ENCODE peak calls at places on chromosomes 12 and 14, in five cellular contexts. One of them, this sample, is unnamed.

GRCh38 chr14:22448035-22448904 is 140.8 kb downstream of the DAD1 start:
- DNase-seq in endothelial cell of umbilical vein: no peak
- DNase-seq in sigmoid colon: no peak
- DNase-seq in prostate gland: no peak
- DNase-seq in breast epithelium: no peak
- DNase-seq in this sample: no peak

GRCh38 chr12:85663631-85664030 is 172.6 kb downstream of the RASSF9 start:
- DNase-seq in endothelial cell of umbilical vein: no peak
- DNase-seq in sigmoid colon: no peak
- DNase-seq in prostate gland: no peak
- DNase-seq in breast epithelium: no peak
- DNase-seq in this sample: no peak

GRCh38 chr12:4609071-4609470 is 39.8 kb downstream of the AKAP3 start:
- DNase-seq in endothelial cell of umbilical vein: no peak
- DNase-seq in sigmoid colon: no peak
- DNase-seq in prostate gland: no peak
- DNase-seq in breast epithelium: no peak
- DNase-seq in this sample: no peak

GRCh38 chr14:72788255-72788654 is 105.6 kb downstream of the DPF3 start:
- DNase-seq in endothelial cell of umbilical vein: no peak
- DNase-seq in sigmoid colon: no peak
- DNase-seq in prostate gland: no peak
- DNase-seq in breast epithelium: no peak
- DNase-seq in this sample: no peak

GRCh38 chr12:50618864-50619609 is 114.3 kb downstream of the DIP2B start:
- DNase-seq in endothelial cell of umbilical vein: no peak
- DNase-seq in sigmoid colon: no peak
- DNase-seq in prostate gland: no peak
- DNase-seq in breast epithelium: no peak
- DNase-seq in this sample: no peak

GRCh38 chr12:21155517-21156351 is 24.7 kb downstream of the SLCO1B1 start:
- DNase-seq in endothelial cell of umbilical vein: no peak
- DNase-seq in sigmoid colon: no peak
- DNase-seq in prostate gland: no peak
- DNase-seq in breast epithelium: no peak
- DNase-seq in this sample: no peak

GRCh38 chr12:50322196-50322595 is 38.9 kb upstream of the LIMA1 start:
- DNase-seq in endothelial cell of umbilical vein: no peak
- DNase-seq in sigmoid colon: no peak
- DNase-seq in prostate gland: no peak
- DNase-seq in breast epithelium: no peak
- DNase-seq in this sample: no peak

GRCh38 chr14:53032838-53033390 is 82.1 kb upstream of the FERMT2 start:
- DNase-seq in endothelial cell of umbilical vein: no peak
- DNase-seq in sigmoid colon: no peak
- DNase-seq in prostate gland: no peak
- DNase-seq in breast epithelium: no peak
- DNase-seq in this sample: no peak

GRCh38 chr12:98743362-98743953 is 98.4 kb downstream of the APAF1 start:
- DNase-seq in endothelial cell of umbilical vein: peak; percentile 42
- DNase-seq in sigmoid colon: no peak
- DNase-seq in prostate gland: no peak
- DNase-seq in breast epithelium: no peak
- DNase-seq in this sample: no peak

GRCh38 chr14:28297559-28297958 is 469.0 kb upstream of the FOXG1 start:
- DNase-seq in endothelial cell of umbilical vein: no peak
- DNase-seq in sigmoid colon: no peak
- DNase-seq in prostate gland: no peak
- DNase-seq in breast epithelium: no peak
- DNase-seq in this sample: no peak

GRCh38 chr12:4579305-4580097 is 17.5 kb downstream of the DYRK4 start:
- DNase-seq in endothelial cell of umbilical vein: peak; percentile 26
- DNase-seq in sigmoid colon: no peak
- DNase-seq in prostate gland: no peak
- DNase-seq in breast epithelium: no peak
- DNase-seq in this sample: no peak

GRCh38 chr12:31491819-31492598 is 98.9 kb downstream of the DENND5B start:
- DNase-seq in endothelial cell of umbilical vein: peak; percentile 94
- DNase-seq in sigmoid colon: no peak
- DNase-seq in prostate gland: peak; percentile 20
- DNase-seq in breast epithelium: peak; percentile 39
- DNase-seq in this sample: no peak

GRCh38 chr14:34324363-34324795 is 137.7 kb downstream of the SPTSSA start:
- DNase-seq in endothelial cell of umbilical vein: peak; percentile 37
- DNase-seq in sigmoid colon: no peak
- DNase-seq in prostate gland: peak; percentile 55
- DNase-seq in breast epithelium: no peak
- DNase-seq in this sample: no peak

GRCh38 chr12:95789126-95790024 is 1.2 kb downstream of the NTN4 start:
- DNase-seq in endothelial cell of umbilical vein: no peak
- DNase-seq in sigmoid colon: no peak
- DNase-seq in prostate gland: peak; percentile 13
- DNase-seq in breast epithelium: peak; percentile 43
- DNase-seq in this sample: peak; percentile 51

GRCh38 chr12:95787274-95787814 is 3.2 kb downstream of the NTN4 start:
- DNase-seq in endothelial cell of umbilical vein: no peak
- DNase-seq in sigmoid colon: no peak
- DNase-seq in prostate gland: no peak
- DNase-seq in breast epithelium: no peak
- DNase-seq in this sample: no peak

GRCh38 chr12:95790025-95790911 is at the start of gene NTN4:
- DNase-seq in endothelial cell of umbilical vein: peak; percentile 67
- DNase-seq in sigmoid colon: peak; percentile 65
- DNase-seq in prostate gland: peak; percentile 52
- DNase-seq in breast epithelium: peak; percentile 52
- DNase-seq in this sample: peak; percentile 69

GRCh38 chr12:95790912-95791849 is 617 bp upstream of the NTN4 start:
- DNase-seq in endothelial cell of umbilical vein: peak; percentile 46
- DNase-seq in sigmoid colon: peak; percentile 62
- DNase-seq in prostate gland: peak; percentile 32
- DNase-seq in breast epithelium: peak; percentile 46
- DNase-seq in this sample: no peak

GRCh38 chr12:95788637-95789036 is 1.9 kb downstream of the NTN4 start:
- DNase-seq in endothelial cell of umbilical vein: peak; percentile 77
- DNase-seq in sigmoid colon: no peak
- DNase-seq in prostate gland: no peak
- DNase-seq in breast epithelium: no peak
- DNase-seq in this sample: no peak
- H3K4me3 ChIP-seq in endothelial cell of umbilical vein: peak overlapping the region; percentile 89
- H3K4me3 ChIP-seq in sigmoid colon: peak overlapping the region; percentile 72
- H3K4me3 ChIP-seq in prostate gland: peak overlapping the region; percentile 62
- H3K4me3 ChIP-seq in breast epithelium: peak overlapping the region; percentile 89
- H3K4me3 ChIP-seq in this sample: peak overlapping the region; percentile 84

DNA sequence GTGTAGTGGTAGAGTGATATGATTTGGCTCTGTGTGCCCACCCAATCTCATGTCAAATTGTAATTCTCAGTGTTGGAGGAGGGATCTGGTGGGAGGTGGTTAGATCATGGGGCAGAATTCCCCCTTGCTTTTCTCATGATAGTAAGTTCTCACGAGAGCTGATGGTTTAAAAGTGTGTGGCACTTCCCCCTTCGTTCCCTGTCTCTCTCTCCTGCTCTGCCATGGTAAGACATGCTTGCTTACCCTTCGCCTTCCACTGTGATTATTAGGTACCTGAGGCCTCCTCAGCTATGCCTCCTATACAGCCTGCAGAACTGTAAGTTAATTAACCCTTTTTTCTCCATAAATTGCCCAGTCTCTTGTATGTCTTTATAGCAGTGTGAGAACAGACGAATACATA is 115.7 kb upstream of the FUT8 start:
- DNase-seq in endothelial cell of umbilical vein: no peak
- DNase-seq in sigmoid colon: no peak
- DNase-seq in prostate gland: no peak
- DNase-seq in breast epithelium: no peak
- DNase-seq in this sample: peak; percentile 14
- TF ChIP-seq POLR2AphosphoS5 in endothelial cell of umbilical vein: no peak
- TF ChIP-seq POLR2AphosphoS5 in sigmoid colon: no peak
- TF ChIP-seq POLR2AphosphoS5 in prostate gland: no peak
- TF ChIP-seq POLR2AphosphoS5 in breast epithelium: no peak
- TF ChIP-seq POLR2AphosphoS5 in this sample: no peak

DNA sequence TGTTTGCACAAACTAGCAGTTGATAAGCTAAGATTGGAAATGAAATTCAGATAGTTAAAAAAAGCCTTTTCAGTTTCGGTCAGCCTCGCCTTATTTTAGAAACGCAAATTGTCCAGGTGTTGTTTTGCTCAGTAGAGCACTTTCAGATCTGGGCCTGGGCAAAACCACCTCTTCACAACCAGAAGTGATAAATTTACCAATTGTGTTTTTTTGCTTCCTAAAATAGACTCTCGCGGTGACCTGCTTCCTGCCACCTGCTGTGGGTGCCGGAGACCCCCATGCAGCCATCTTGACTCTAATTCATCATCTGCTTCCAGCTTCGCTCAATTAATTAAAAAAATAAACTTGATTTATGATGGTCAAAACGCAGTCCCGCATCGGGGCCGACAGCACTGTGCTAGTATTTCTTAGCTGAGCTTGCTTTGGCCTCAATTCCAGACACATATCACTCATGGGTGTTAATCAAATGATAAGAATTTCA is 335.6 kb downstream of the TMEM121 start:
- DNase-seq in endothelial cell of umbilical vein: no peak
- DNase-seq in sigmoid colon: peak; percentile 17
- DNase-seq in prostate gland: no peak
- DNase-seq in breast epithelium: no peak
- DNase-seq in this sample: peak; percentile 23
- H3K4me3 ChIP-seq in endothelial cell of umbilical vein: no peak overlapping the region
- H3K4me3 ChIP-seq in sigmoid colon: no peak overlapping the region
- H3K4me3 ChIP-seq in prostate gland: no peak overlapping the region
- H3K4me3 ChIP-seq in breast epithelium: no peak overlapping the region
- H3K4me3 ChIP-seq in this sample: no peak overlapping the region

GRCh38 chr12:113051759-113052158 is 4.8 kb upstream of the DTX1 start:
- DNase-seq in endothelial cell of umbilical vein: no peak
- DNase-seq in sigmoid colon: no peak
- DNase-seq in prostate gland: no peak
- DNase-seq in breast epithelium: no peak
- DNase-seq in this sample: no peak

GRCh38 chr12:113049976-113050742 is 6.4 kb upstream of the DTX1 start:
- DNase-seq in endothelial cell of umbilical vein: no peak
- DNase-seq in sigmoid colon: no peak
- DNase-seq in prostate gland: no peak
- DNase-seq in breast epithelium: no peak
- DNase-seq in this sample: no peak

GRCh38 chr12:113052326-113052725 is 4.2 kb upstream of the DTX1 start:
- DNase-seq in endothelial cell of umbilical vein: no peak
- DNase-seq in sigmoid colon: no peak
- DNase-seq in prostate gland: no peak
- DNase-seq in breast epithelium: no peak
- DNase-seq in this sample: no peak

GRCh38 chr12:113050808-113051207 is 5.7 kb upstream of the DTX1 start:
- DNase-seq in endothelial cell of umbilical vein: no peak
- DNase-seq in sigmoid colon: no peak
- DNase-seq in prostate gland: no peak
- DNase-seq in breast epithelium: no peak
- DNase-seq in this sample: no peak

DNA sequence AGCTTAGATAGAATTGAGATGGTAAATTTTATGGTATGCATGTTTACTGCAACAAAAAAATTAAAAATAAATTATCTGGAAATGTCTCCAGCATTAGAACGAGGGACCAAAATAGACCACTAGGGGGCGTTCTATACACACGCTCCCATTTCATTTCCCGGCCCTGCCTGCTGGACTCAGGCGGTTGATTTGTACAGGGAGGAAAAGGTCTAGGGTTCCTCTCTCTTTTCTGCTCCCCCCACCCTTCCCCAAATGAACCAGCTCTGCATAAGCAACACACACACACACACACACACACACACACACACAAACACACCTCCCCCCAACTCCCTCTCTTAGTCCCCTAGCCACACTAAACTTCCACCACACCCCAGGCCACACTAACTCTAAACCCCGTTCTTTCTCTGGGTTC is 7.8 kb upstream of the DTX1 start:
- DNase-seq in endothelial cell of umbilical vein: peak; percentile 49
- DNase-seq in sigmoid colon: no peak
- DNase-seq in prostate gland: peak; percentile 53
- DNase-seq in breast epithelium: no peak
- DNase-seq in this sample: peak; percentile 57
- TF ChIP-seq POLR2AphosphoS5 in endothelial cell of umbilical vein: no peak
- TF ChIP-seq POLR2AphosphoS5 in sigmoid colon: no peak
- TF ChIP-seq POLR2AphosphoS5 in prostate gland: peak; percentile 36
- TF ChIP-seq POLR2AphosphoS5 in breast epithelium: no peak
- TF ChIP-seq POLR2AphosphoS5 in this sample: no peak

GRCh38 chr12:62435337-62436163 is 31.1 kb upstream of the MON2 start:
- DNase-seq in endothelial cell of umbilical vein: peak; percentile 52
- DNase-seq in sigmoid colon: peak; percentile 65
- DNase-seq in prostate gland: peak; percentile 49
- DNase-seq in breast epithelium: no peak
- DNase-seq in this sample: peak; percentile 49

GRCh38 chr12:62434504-62435336 is 31.9 kb upstream of the MON2 start:
- DNase-seq in endothelial cell of umbilical vein: peak; percentile 8
- DNase-seq in sigmoid colon: no peak
- DNase-seq in prostate gland: peak; percentile 40
- DNase-seq in breast epithelium: peak; percentile 36
- DNase-seq in this sample: peak; percentile 29

GRCh38 chr12:62438098-62438692 is 28.4 kb upstream of the MON2 start:
- DNase-seq in endothelial cell of umbilical vein: peak; percentile 69
- DNase-seq in sigmoid colon: no peak
- DNase-seq in prostate gland: peak; percentile 54
- DNase-seq in breast epithelium: no peak
- DNase-seq in this sample: peak; percentile 54

GRCh38 chr12:62436164-62436503 is 30.5 kb upstream of the MON2 start:
- DNase-seq in endothelial cell of umbilical vein: no peak
- DNase-seq in sigmoid colon: no peak
- DNase-seq in prostate gland: no peak
- DNase-seq in breast epithelium: no peak
- DNase-seq in this sample: no peak
- H3K4me3 ChIP-seq in endothelial cell of umbilical vein: no peak overlapping the region
- H3K4me3 ChIP-seq in sigmoid colon: peak overlapping the region; percentile 47
- H3K4me3 ChIP-seq in prostate gland: no peak overlapping the region
- H3K4me3 ChIP-seq in breast epithelium: no peak overlapping the region
- H3K4me3 ChIP-seq in this sample: no peak overlapping the region

GRCh38 chr14:94058128-94058673 is 22.8 kb downstream of the DDX24 start:
- DNase-seq in endothelial cell of umbilical vein: no peak
- DNase-seq in sigmoid colon: no peak
- DNase-seq in prostate gland: no peak
- DNase-seq in breast epithelium: no peak
- DNase-seq in this sample: no peak
- TF ChIP-seq POLR2AphosphoS5 in endothelial cell of umbilical vein: no peak
- TF ChIP-seq POLR2AphosphoS5 in sigmoid colon: no peak
- TF ChIP-seq POLR2AphosphoS5 in prostate gland: no peak
- TF ChIP-seq POLR2AphosphoS5 in breast epithelium: no peak
- TF ChIP-seq POLR2AphosphoS5 in this sample: no peak

GRCh38 chr12:121802485-121802842 is 1.3 kb upstream of the SETD1B start:
- DNase-seq in endothelial cell of umbilical vein: no peak
- DNase-seq in sigmoid colon: no peak
- DNase-seq in prostate gland: no peak
- DNase-seq in breast epithelium: no peak
- DNase-seq in this sample: no peak

GRCh38 chr12:121804417-121805111 is 755 bp downstream of the SETD1B start:
- DNase-seq in endothelial cell of umbilical vein: peak; percentile 39
- DNase-seq in sigmoid colon: peak; percentile 74
- DNase-seq in prostate gland: no peak
- DNase-seq in breast epithelium: no peak
- DNase-seq in this sample: no peak

GRCh38 chr12:121802843-121803698 is 738 bp upstream of the SETD1B start:
- DNase-seq in endothelial cell of umbilical vein: peak; percentile 97
- DNase-seq in sigmoid colon: peak; percentile 96
- DNase-seq in prostate gland: peak; percentile 94
- DNase-seq in breast epithelium: peak; percentile 93
- DNase-seq in this sample: peak; percentile 90

GRCh38 chr12:121805171-121805687 is 1.4 kb downstream of the SETD1B start:
- DNase-seq in endothelial cell of umbilical vein: peak; percentile 37
- DNase-seq in sigmoid colon: no peak
- DNase-seq in prostate gland: no peak
- DNase-seq in breast epithelium: no peak
- DNase-seq in this sample: no peak

GRCh38 chr12:121803861-121804416 is at the start of gene SETD1B:
- DNase-seq in endothelial cell of umbilical vein: peak; percentile 33
- DNase-seq in sigmoid colon: peak; percentile 85
- DNase-seq in prostate gland: no peak
- DNase-seq in breast epithelium: no peak
- DNase-seq in this sample: peak; percentile 64
- H3K4me3 ChIP-seq in endothelial cell of umbilical vein: peak within 1 kb of the TSS; percentile 79
- H3K4me3 ChIP-seq in sigmoid colon: peak within 1 kb of the TSS; percentile 81
- H3K4me3 ChIP-seq in prostate gland: peak within 1 kb of the TSS; percentile 59
- H3K4me3 ChIP-seq in breast epithelium: peak within 1 kb of the TSS; percentile 76
- H3K4me3 ChIP-seq in this sample: peak within 1 kb of the TSS; percentile 76

This sample was measured in stomach.